ENCODE peak calls at places on chromosomes 12 and 14, in nine cellular contexts. One of them, this sample, is unnamed.
A peak's percentile ranks its signal among the peaks of the same experiment; 100 is the strongest.

GRCh38 chr14:85535316-85535715 is 5.4 kb downstream of the FLRT2 start:
- DNase-seq in WTC11: no peak
- DNase-seq in epithelial cell of proximal tubule: no peak
- DNase-seq in epithelial cell of esophagus: no peak
- DNase-seq in GM12865: no peak
- DNase-seq in tibial nerve: no peak
- DNase-seq in IMR-90: no peak
- DNase-seq in B cell: no peak
- DNase-seq in foreskin keratinocyte: no peak
- DNase-seq in this sample: no peak

GRCh38 chr14:64646103-64646502 is 58.1 kb upstream of the PLEKHG3 start:
- DNase-seq in WTC11: no peak
- DNase-seq in epithelial cell of proximal tubule: no peak
- DNase-seq in epithelial cell of esophagus: no peak
- DNase-seq in GM12865: no peak
- DNase-seq in tibial nerve: peak; percentile 36
- DNase-seq in IMR-90: peak; percentile 71
- DNase-seq in B cell: no peak
- DNase-seq in foreskin keratinocyte: no peak
- DNase-seq in this sample: no peak

GRCh38 chr12:63276537-63277365 is 125.8 kb upstream of the AVPR1A start:
- DNase-seq in WTC11: peak; percentile 76
- DNase-seq in epithelial cell of proximal tubule: no peak
- DNase-seq in epithelial cell of esophagus: peak; percentile 64
- DNase-seq in GM12865: peak; percentile 59
- DNase-seq in tibial nerve: peak; percentile 45
- DNase-seq in IMR-90: peak; percentile 4
- DNase-seq in B cell: no peak
- DNase-seq in foreskin keratinocyte: peak; percentile 30
- DNase-seq in this sample: peak; percentile 2

GRCh38 chr14:70425349-70425748 is 8.5 kb upstream of the SYNJ2BP start:
- DNase-seq in WTC11: no peak
- DNase-seq in epithelial cell of proximal tubule: no peak
- DNase-seq in epithelial cell of esophagus: no peak
- DNase-seq in GM12865: peak; percentile 25
- DNase-seq in tibial nerve: no peak
- DNase-seq in IMR-90: no peak
- DNase-seq in B cell: no peak
- DNase-seq in foreskin keratinocyte: no peak
- DNase-seq in this sample: no peak

GRCh38 chr12:120118710-120119097 is 2.2 kb upstream of the RAB35 start:
- DNase-seq in WTC11: no peak
- DNase-seq in epithelial cell of proximal tubule: no peak
- DNase-seq in epithelial cell of esophagus: peak; percentile 52
- DNase-seq in GM12865: peak; percentile 48
- DNase-seq in tibial nerve: no peak
- DNase-seq in IMR-90: peak; percentile 43
- DNase-seq in B cell: no peak
- DNase-seq in foreskin keratinocyte: no peak
- DNase-seq in this sample: no peak

GRCh38 chr14:34713681-34714319 is 593 bp downstream of the CFL2 start:
- DNase-seq in WTC11: no peak
- DNase-seq in epithelial cell of proximal tubule: peak; percentile 52
- DNase-seq in epithelial cell of esophagus: peak; percentile 73
- DNase-seq in GM12865: peak; percentile 26
- DNase-seq in tibial nerve: peak; percentile 51
- DNase-seq in IMR-90: peak; percentile 84
- DNase-seq in B cell: no peak
- DNase-seq in foreskin keratinocyte: peak; percentile 60
- DNase-seq in this sample: peak; percentile 40

GRCh38 chr14:33765251-33765650 is 185.6 kb downstream of the EGLN3 start:
- DNase-seq in WTC11: peak; percentile 65
- DNase-seq in epithelial cell of proximal tubule: no peak
- DNase-seq in epithelial cell of esophagus: no peak
- DNase-seq in GM12865: no peak
- DNase-seq in tibial nerve: no peak
- DNase-seq in IMR-90: no peak
- DNase-seq in B cell: no peak
- DNase-seq in foreskin keratinocyte: no peak
- DNase-seq in this sample: no peak

GRCh38 chr12:51011960-51012359 is 14.2 kb downstream of the SLC11A2 start:
- DNase-seq in WTC11: no peak
- DNase-seq in epithelial cell of proximal tubule: no peak
- DNase-seq in epithelial cell of esophagus: peak; percentile 43
- DNase-seq in GM12865: no peak
- DNase-seq in tibial nerve: no peak
- DNase-seq in IMR-90: no peak
- DNase-seq in B cell: no peak
- DNase-seq in foreskin keratinocyte: no peak
- DNase-seq in this sample: no peak

GRCh38 chr12:5230151-5230550 is 186.5 kb downstream of the KCNA5 start:
- DNase-seq in WTC11: no peak
- DNase-seq in epithelial cell of proximal tubule: no peak
- DNase-seq in epithelial cell of esophagus: no peak
- DNase-seq in GM12865: no peak
- DNase-seq in tibial nerve: no peak
- DNase-seq in IMR-90: peak; percentile 77
- DNase-seq in B cell: no peak
- DNase-seq in foreskin keratinocyte: no peak
- DNase-seq in this sample: no peak

GRCh38 chr12:120800665-120801064 is 75.0 kb downstream of the ACADS start:
- DNase-seq in WTC11: no peak
- DNase-seq in epithelial cell of proximal tubule: no peak
- DNase-seq in epithelial cell of esophagus: peak; percentile 10
- DNase-seq in GM12865: peak; percentile 57
- DNase-seq in tibial nerve: no peak
- DNase-seq in IMR-90: no peak
- DNase-seq in B cell: no peak
- DNase-seq in foreskin keratinocyte: no peak
- DNase-seq in this sample: no peak

GRCh38 chr12:32881107-32881506 is 15.5 kb downstream of the PKP2 start:
- DNase-seq in WTC11: no peak
- DNase-seq in epithelial cell of proximal tubule: no peak
- DNase-seq in epithelial cell of esophagus: no peak
- DNase-seq in GM12865: no peak
- DNase-seq in tibial nerve: no peak
- DNase-seq in IMR-90: no peak
- DNase-seq in B cell: no peak
- DNase-seq in foreskin keratinocyte: no peak
- DNase-seq in this sample: no peak

GRCh38 chr14:96251656-96252155 is 4.3 kb upstream of the BDKRB1 start:
- DNase-seq in WTC11: no peak
- DNase-seq in epithelial cell of proximal tubule: no peak
- DNase-seq in epithelial cell of esophagus: no peak
- DNase-seq in GM12865: no peak
- DNase-seq in tibial nerve: no peak
- DNase-seq in IMR-90: no peak
- DNase-seq in B cell: no peak
- DNase-seq in foreskin keratinocyte: no peak
- DNase-seq in this sample: no peak

DNA sequence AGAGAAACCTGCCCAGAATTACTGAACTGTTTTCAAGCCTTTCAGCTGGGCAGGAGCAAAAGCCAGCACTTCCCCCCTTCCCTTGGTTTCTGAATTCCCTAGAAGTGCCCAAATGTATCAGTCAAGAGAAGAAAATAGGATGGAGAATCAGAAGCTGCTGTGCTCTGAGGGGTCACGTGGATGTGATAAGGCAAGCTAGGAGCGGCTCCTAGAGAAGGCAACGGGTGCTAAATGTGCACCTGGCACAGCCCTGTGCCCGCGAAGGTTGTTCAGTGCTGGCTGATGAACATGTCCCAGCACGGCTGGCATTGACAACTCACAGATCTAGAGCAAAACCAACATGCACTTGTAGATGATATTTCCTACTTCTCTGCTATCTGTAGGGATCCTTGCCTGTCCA is 8.3 kb downstream of the EMG1 start:
- DNase-seq in WTC11: no peak
- DNase-seq in epithelial cell of proximal tubule: no peak
- DNase-seq in epithelial cell of esophagus: peak; percentile 61
- DNase-seq in GM12865: no peak
- DNase-seq in tibial nerve: no peak
- DNase-seq in IMR-90: no peak
- DNase-seq in B cell: no peak
- DNase-seq in foreskin keratinocyte: peak; percentile 56
- DNase-seq in this sample: no peak
- TF ChIP-seq CTCF in WTC11: no peak
- TF ChIP-seq CTCF in epithelial cell of proximal tubule: no peak
- TF ChIP-seq CTCF in epithelial cell of esophagus: no peak
- TF ChIP-seq CTCF in GM12865: no peak
- TF ChIP-seq CTCF in tibial nerve: no peak
- TF ChIP-seq CTCF in IMR-90: no peak
- TF ChIP-seq CTCF in B cell: no peak
- TF ChIP-seq CTCF in foreskin keratinocyte: no peak
- TF ChIP-seq CTCF in this sample: no peak

DNA sequence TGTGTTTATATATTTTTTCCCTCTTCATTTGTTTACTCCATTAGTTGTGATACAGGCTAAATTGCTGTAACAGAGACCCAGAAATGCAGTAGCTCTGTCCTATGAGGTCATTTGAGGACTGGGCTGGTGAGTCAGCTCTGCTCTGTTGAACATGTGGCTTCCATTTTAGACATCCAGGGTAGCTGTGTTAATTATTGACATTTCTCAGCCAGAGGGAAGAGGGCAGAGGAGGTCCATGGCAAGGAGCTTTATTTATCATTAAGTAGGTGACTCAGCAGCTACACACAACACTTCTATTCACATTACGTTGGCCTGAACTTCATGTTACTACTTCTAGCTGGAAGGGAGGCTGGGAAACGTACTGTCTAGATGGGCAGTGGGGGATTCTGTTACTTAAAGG is 85.4 kb downstream of the PTCSC3 start:
- DNase-seq in WTC11: no peak
- DNase-seq in epithelial cell of proximal tubule: peak; percentile 99
- DNase-seq in epithelial cell of esophagus: peak; percentile 93
- DNase-seq in GM12865: no peak
- DNase-seq in tibial nerve: no peak
- DNase-seq in IMR-90: peak; percentile 93
- DNase-seq in B cell: no peak
- DNase-seq in foreskin keratinocyte: peak; percentile 76
- DNase-seq in this sample: peak; percentile 72
- TF ChIP-seq CTCF in WTC11: no peak
- TF ChIP-seq CTCF in epithelial cell of proximal tubule: no peak
- TF ChIP-seq CTCF in epithelial cell of esophagus: no peak
- TF ChIP-seq CTCF in GM12865: no peak
- TF ChIP-seq CTCF in tibial nerve: no peak
- TF ChIP-seq CTCF in IMR-90: no peak
- TF ChIP-seq CTCF in B cell: no peak
- TF ChIP-seq CTCF in foreskin keratinocyte: peak; percentile 61
- TF ChIP-seq CTCF in this sample: no peak

DNA sequence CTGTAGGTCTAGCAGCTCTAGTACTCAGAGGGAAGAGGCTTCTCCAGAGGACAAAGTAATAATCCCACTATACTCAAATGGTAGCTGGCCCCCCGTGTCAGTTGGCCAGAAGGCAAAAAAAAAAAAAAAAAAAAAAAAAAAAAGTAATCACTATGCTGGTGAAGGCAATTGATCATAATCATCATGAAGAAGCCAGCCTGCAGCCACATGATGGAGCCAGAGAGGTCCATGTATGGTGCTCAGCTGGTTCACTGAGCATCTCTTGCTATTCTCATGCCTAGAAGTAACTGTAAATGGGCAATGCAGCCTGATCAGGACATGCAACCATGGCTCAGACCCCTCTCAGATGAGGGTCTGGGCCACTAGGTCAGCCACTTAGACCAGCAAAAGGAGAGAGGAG is 378.8 kb downstream of the MED13L start:
- DNase-seq in WTC11: no peak
- DNase-seq in epithelial cell of proximal tubule: no peak
- DNase-seq in epithelial cell of esophagus: no peak
- DNase-seq in GM12865: peak; percentile 5
- DNase-seq in tibial nerve: no peak
- DNase-seq in IMR-90: no peak
- DNase-seq in B cell: no peak
- DNase-seq in foreskin keratinocyte: no peak
- DNase-seq in this sample: no peak
- TF ChIP-seq CTCF in WTC11: no peak
- TF ChIP-seq CTCF in epithelial cell of proximal tubule: peak; percentile 16
- TF ChIP-seq CTCF in epithelial cell of esophagus: no peak
- TF ChIP-seq CTCF in GM12865: no peak
- TF ChIP-seq CTCF in tibial nerve: no peak
- TF ChIP-seq CTCF in IMR-90: no peak
- TF ChIP-seq CTCF in B cell: no peak
- TF ChIP-seq CTCF in foreskin keratinocyte: peak; percentile 6
- TF ChIP-seq CTCF in this sample: no peak

GRCh38 chr14:21267886-21268611 is 1.2 kb downstream of the HNRNPC start:
- DNase-seq in WTC11: no peak
- DNase-seq in epithelial cell of proximal tubule: peak; percentile 94
- DNase-seq in epithelial cell of esophagus: no peak
- DNase-seq in GM12865: no peak
- DNase-seq in tibial nerve: no peak
- DNase-seq in IMR-90: peak; percentile 49
- DNase-seq in B cell: no peak
- DNase-seq in foreskin keratinocyte: no peak
- DNase-seq in this sample: no peak
- TF ChIP-seq CTCF in WTC11: no peak
- TF ChIP-seq CTCF in epithelial cell of proximal tubule: no peak
- TF ChIP-seq CTCF in epithelial cell of esophagus: no peak
- TF ChIP-seq CTCF in GM12865: no peak
- TF ChIP-seq CTCF in tibial nerve: no peak
- TF ChIP-seq CTCF in IMR-90: no peak
- TF ChIP-seq CTCF in B cell: no peak
- TF ChIP-seq CTCF in foreskin keratinocyte: no peak
- TF ChIP-seq CTCF in this sample: no peak

DNA sequence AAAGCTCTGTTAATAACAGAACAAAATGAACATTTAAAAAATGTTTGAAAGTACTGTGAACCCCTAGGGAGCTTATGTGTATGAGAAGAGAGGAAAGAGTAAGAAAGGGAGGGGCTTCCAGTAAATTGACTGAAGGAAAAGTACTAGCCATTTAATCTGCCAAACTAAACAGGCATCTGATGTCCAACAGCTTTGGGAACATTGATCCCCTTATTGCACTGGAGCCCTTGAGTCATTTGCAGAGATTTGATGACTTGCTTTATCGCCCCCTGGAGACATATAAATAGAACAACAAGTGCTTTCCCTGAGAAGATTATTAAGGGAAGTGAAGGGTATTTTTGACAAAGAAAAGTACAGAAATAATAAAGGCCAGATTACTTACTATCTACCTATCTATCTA is 319.3 kb upstream of the NOVA1 start:
- DNase-seq in WTC11: no peak
- DNase-seq in epithelial cell of proximal tubule: no peak
- DNase-seq in epithelial cell of esophagus: peak; percentile 56
- DNase-seq in GM12865: no peak
- DNase-seq in tibial nerve: peak; percentile 53
- DNase-seq in IMR-90: peak; percentile 2
- DNase-seq in B cell: no peak
- DNase-seq in foreskin keratinocyte: peak; percentile 13
- DNase-seq in this sample: peak; percentile 20
- TF ChIP-seq CTCF in WTC11: peak; percentile 36
- TF ChIP-seq CTCF in epithelial cell of proximal tubule: peak; percentile 74
- TF ChIP-seq CTCF in epithelial cell of esophagus: peak; percentile 61
- TF ChIP-seq CTCF in GM12865: no peak
- TF ChIP-seq CTCF in tibial nerve: no peak
- TF ChIP-seq CTCF in IMR-90: peak; percentile 44
- TF ChIP-seq CTCF in B cell: no peak
- TF ChIP-seq CTCF in foreskin keratinocyte: peak; percentile 62
- TF ChIP-seq CTCF in this sample: peak; percentile 53

DNA sequence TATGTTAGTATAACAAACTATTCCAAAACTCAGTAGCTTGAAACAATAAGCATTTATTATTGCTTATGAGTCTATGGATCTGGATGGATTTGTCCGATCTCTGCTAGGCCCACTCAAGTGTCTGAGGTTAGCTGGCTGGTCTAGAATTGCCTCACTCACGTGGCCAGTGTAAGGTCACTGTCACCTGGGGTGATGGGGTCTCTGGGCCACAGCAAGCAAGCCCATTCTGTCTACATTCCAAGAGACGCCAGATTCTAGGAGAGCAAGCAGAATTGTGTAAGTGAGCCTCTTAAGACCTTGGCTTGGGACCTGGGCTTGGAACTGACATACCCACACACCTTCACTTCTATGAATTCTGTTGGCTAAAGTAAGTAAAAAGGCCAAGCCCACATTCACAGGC is 80.2 kb downstream of the STON2 start:
- DNase-seq in WTC11: no peak
- DNase-seq in epithelial cell of proximal tubule: no peak
- DNase-seq in epithelial cell of esophagus: no peak
- DNase-seq in GM12865: no peak
- DNase-seq in tibial nerve: no peak
- DNase-seq in IMR-90: no peak
- DNase-seq in B cell: no peak
- DNase-seq in foreskin keratinocyte: no peak
- DNase-seq in this sample: no peak
- TF ChIP-seq CTCF in WTC11: no peak
- TF ChIP-seq CTCF in epithelial cell of proximal tubule: no peak
- TF ChIP-seq CTCF in epithelial cell of esophagus: no peak
- TF ChIP-seq CTCF in GM12865: no peak
- TF ChIP-seq CTCF in tibial nerve: no peak
- TF ChIP-seq CTCF in IMR-90: no peak
- TF ChIP-seq CTCF in B cell: no peak
- TF ChIP-seq CTCF in foreskin keratinocyte: no peak
- TF ChIP-seq CTCF in this sample: no peak